ENCODE peak calls at places on chromosome 19, in six cellular contexts. D is NCI-H526 treated with DMSO at 0.1 percent for 48 hours; R is M059J; E is progenitor cell of endocrine pancreas; A is activated CD8-positive, alpha-beta memory T cell treated with anti-CD3 and anti-CD28 coated beads, Interleukin-2, amount 50 U/mL, for 48 hours; M is GM10248. U is an unnamed sample.

GRCh38 chr19:34228347-34228746 is 26.0 kb upstream of the GARRE1 start:
- DNase-seq in M (no peak), E (no peak), R (peak), A (no peak), D (no peak), U (peak)

GRCh38 chr19:55643733-55644116 is 276 bp downstream of the ZNF581 start:
- DNase-seq in E (no peak), R (no peak), A (no peak), M (no peak), D (no peak), U (no peak)

GRCh38 chr19:45187421-45188100 is 9.0 kb downstream of the BLOC1S3 start:
- DNase-seq in M (peak), A (peak), R (no peak), E (no peak), D (peak), U (peak)

GRCh38 chr19:33689138-33689746 is 67.5 kb downstream of the CHST8 start:
- DNase-seq in R (no peak), E (no peak), A (peak), M (no peak), D (no peak), U (no peak)

GRCh38 chr19:6723108-6723618 is 2.7 kb upstream of the C3 start:
- DNase-seq in R (peak), E (no peak), M (no peak), A (no peak), D (no peak), U (peak)

GRCh38 chr19:1274852-1275259 is 474 bp upstream of the FAM174C start:
- DNase-seq in M (no peak), A (no peak), D (no peak), E (no peak), R (no peak), U (no peak)

GRCh38 chr19:41871573-41872383 is 5.3 kb upstream of the CD79A start:
- DNase-seq in E (no peak), M (peak), R (no peak), D (no peak), A (no peak), U (no peak)

GRCh38 chr19:48968813-48969218 is 3.7 kb downstream of the FTL start:
- DNase-seq in A (no peak), E (no peak), D (no peak), M (no peak), R (no peak), U (no peak)

GRCh38 chr19:1101337-1101698 is 2.5 kb upstream of the GPX4 start:
- DNase-seq in A (no peak), M (no peak), E (no peak), D (no peak), R (no peak), U (no peak)

GRCh38 chr19:34963531-34964406 is at the start of gene ZNF792:
- DNase-seq in R (peak), E (peak), D (peak), M (peak), A (peak), U (peak)

GRCh38 chr19:55340784-55341147 is 1.1 kb downstream of the KMT5C start:
- DNase-seq in M (no peak), A (no peak), D (no peak), R (no peak), E (peak), U (no peak)

GRCh38 chr19:58379276-58379675 is 1.6 kb downstream of the ZNF837 start:
- DNase-seq in D (no peak), M (no peak), A (no peak), E (no peak), R (no peak), U (no peak)

GRCh38 chr19:35704218-35704617 is at the start of gene ZBTB32:
- DNase-seq in D (no peak), E (peak), A (peak), R (peak), M (no peak), U (no peak)

GRCh38 chr19:34639491-34640085 is 37.4 kb downstream of the SCGB2B2 start:
- DNase-seq in M (peak), A (peak), D (peak), E (no peak), R (peak), U (peak)

GRCh38 chr19:18385675-18386542 is at the start of gene GDF15:
- DNase-seq in A (peak), R (no peak), E (peak), D (no peak), M (peak), U (peak)

GRCh38 chr19:15529774-15530372 is 21.5 kb downstream of the CYP4F22 start:
- DNase-seq in A (no peak), M (no peak), R (peak), D (no peak), E (no peak), U (no peak)

GRCh38 chr19:8609210-8610040 is 1.1 kb downstream of the ADAMTS10 start:
- DNase-seq in D (no peak), R (peak), A (peak), E (peak), M (no peak), U (no peak)

GRCh38 chr19:34365463-34366401 is 736 bp downstream of the GPI start:
- DNase-seq in A (no peak), M (peak), R (peak), D (peak), E (no peak), U (peak)

GRCh38 chr19:13986348-13986904 is 19.7 kb downstream of the RFX1 start:
- DNase-seq in A (peak), R (no peak), E (no peak), M (peak), D (peak), U (no peak)

GRCh38 chr19:4754248-4754647 is 30.6 kb upstream of the DPP9 start:
- DNase-seq in M (no peak), D (no peak), E (no peak), A (no peak), R (peak), U (no peak)

GRCh38 chr19:2040647-2041435 is 10.2 kb downstream of the MKNK2 start:
- DNase-seq in D (no peak), R (no peak), A (no peak), E (no peak), M (no peak), U (no peak)

GRCh38 chr19:47176627-47177090 is 46.0 kb downstream of the SAE1 start:
- DNase-seq in R (peak), D (no peak), A (no peak), E (no peak), M (no peak), U (no peak)

GRCh38 chr19:3844596-3844995 is 24.2 kb downstream of the ZFR2 start:
- DNase-seq in E (no peak), R (peak), A (no peak), M (no peak), D (no peak), U (no peak)

GRCh38 chr19:57302020-57302465 is 18.2 kb upstream of the ZNF543 start:
- DNase-seq in M (no peak), A (no peak), D (no peak), E (no peak), R (peak), U (peak)

GRCh38 chr19:48169585-48169973 is 565 bp downstream of the LIG1 start:
- DNase-seq in E (peak), A (peak), M (peak), D (peak), R (peak), U (peak)

GRCh38 chr19:47729468-47729798 is 15.9 kb upstream of the NOP53 start:
- DNase-seq in M (no peak), R (peak), D (no peak), A (no peak), E (no peak), U (peak)

GRCh38 chr19:5354403-5354802 is 13.8 kb upstream of the PTPRS start:
- DNase-seq in D (no peak), R (peak), M (peak), A (no peak), E (no peak), U (peak)

GRCh38 chr19:47735131-47735530 is 10.2 kb upstream of the NOP53 start:
- DNase-seq in R (no peak), E (no peak), M (no peak), A (no peak), D (no peak), U (no peak)

GRCh38 chr19:48400018-48400742 is 6.7 kb downstream of the GRIN2D start:
- DNase-seq in M (peak), E (no peak), A (no peak), D (peak), R (peak), U (peak)

GRCh38 chr19:28701491-28701890 is 511.5 kb downstream of the UQCRFS1 start:
- DNase-seq in M (no peak), R (no peak), E (no peak), A (no peak), D (no peak), U (peak)

GRCh38 chr19:41862445-41862986 is 2.5 kb downstream of the RPS19 start:
- DNase-seq in R (no peak), D (no peak), E (no peak), A (no peak), M (no peak), U (no peak)

GRCh38 chr19:40380199-40381037 is 9.6 kb downstream of the HIPK4 start:
- DNase-seq in R (no peak), A (no peak), M (no peak), E (no peak), D (no peak), U (no peak)

GRCh38 chr19:5820785-5821184 is 15.9 kb downstream of the NRTN start:
- DNase-seq in A (no peak), D (no peak), E (no peak), R (no peak), M (no peak), U (no peak)

GRCh38 chr19:1289395-1290244 is 3.9 kb downstream of the EFNA2 start:
- DNase-seq in D (no peak), M (no peak), E (no peak), R (no peak), A (no peak), U (no peak)